ENCODE peak calls at places on chromosome 15, in seven cellular contexts. One of them, this sample, is unnamed.

GRCh38 chr15:91882858-91883586 is 29.5 kb downstream of the SLCO3A1 start:
- DNase-seq in thyroid gland: no peak
- DNase-seq in IMR-90: peak; percentile 60
- DNase-seq in K562: no peak
- DNase-seq in esophagus squamous epithelium: no peak
- DNase-seq in A549: no peak
- DNase-seq in sigmoid colon: no peak
- DNase-seq in this sample: peak; percentile 74

GRCh38 chr15:90883971-90884718 is at the start of gene FES:
- DNase-seq in thyroid gland: peak; percentile 67
- DNase-seq in IMR-90: peak; percentile 46
- DNase-seq in K562: no peak
- DNase-seq in esophagus squamous epithelium: no peak
- DNase-seq in A549: no peak
- DNase-seq in sigmoid colon: peak; percentile 86
- DNase-seq in this sample: peak; percentile 86

GRCh38 chr15:101071651-101072050 is 152.5 kb downstream of the LRRK1 start:
- DNase-seq in thyroid gland: no peak
- DNase-seq in IMR-90: no peak
- DNase-seq in K562: no peak
- DNase-seq in esophagus squamous epithelium: no peak
- DNase-seq in A549: no peak
- DNase-seq in sigmoid colon: peak; percentile 54
- DNase-seq in this sample: no peak

GRCh38 chr15:99452728-99453643 is 112.8 kb upstream of the MEF2A start:
- DNase-seq in thyroid gland: peak; percentile 53
- DNase-seq in IMR-90: peak; percentile 18
- DNase-seq in K562: no peak
- DNase-seq in esophagus squamous epithelium: no peak
- DNase-seq in A549: no peak
- DNase-seq in sigmoid colon: peak; percentile 91
- DNase-seq in this sample: peak; percentile 96

GRCh38 chr15:32718082-32718821 is 448 bp downstream of the GREM1 start:
- DNase-seq in thyroid gland: peak; percentile 4
- DNase-seq in IMR-90: no peak
- DNase-seq in K562: no peak
- DNase-seq in esophagus squamous epithelium: no peak
- DNase-seq in A549: peak; percentile 57
- DNase-seq in sigmoid colon: no peak
- DNase-seq in this sample: no peak

GRCh38 chr15:40845511-40846284 is 1.9 kb downstream of the SPINT1 start:
- DNase-seq in thyroid gland: peak; percentile 62
- DNase-seq in IMR-90: no peak
- DNase-seq in K562: no peak
- DNase-seq in esophagus squamous epithelium: no peak
- DNase-seq in A549: no peak
- DNase-seq in sigmoid colon: no peak
- DNase-seq in this sample: no peak

GRCh38 chr15:47603026-47603425 is 114.3 kb upstream of the SEMA6D start:
- DNase-seq in thyroid gland: no peak
- DNase-seq in IMR-90: peak; percentile 55
- DNase-seq in K562: no peak
- DNase-seq in esophagus squamous epithelium: no peak
- DNase-seq in A549: no peak
- DNase-seq in sigmoid colon: no peak
- DNase-seq in this sample: no peak

GRCh38 chr15:32936283-32936918 is 218.6 kb downstream of the GREM1 start:
- DNase-seq in thyroid gland: no peak
- DNase-seq in IMR-90: peak; percentile 37
- DNase-seq in K562: peak; percentile 12
- DNase-seq in esophagus squamous epithelium: no peak
- DNase-seq in A549: peak; percentile 52
- DNase-seq in sigmoid colon: no peak
- DNase-seq in this sample: no peak

GRCh38 chr15:71683401-71684274 is 126.7 kb upstream of the NR2E3 start:
- DNase-seq in thyroid gland: no peak
- DNase-seq in IMR-90: peak; percentile 57
- DNase-seq in K562: no peak
- DNase-seq in esophagus squamous epithelium: no peak
- DNase-seq in A549: no peak
- DNase-seq in sigmoid colon: no peak
- DNase-seq in this sample: no peak

GRCh38 chr15:94198633-94199032 is 32.7 kb upstream of the MCTP2 start:
- DNase-seq in thyroid gland: no peak
- DNase-seq in IMR-90: no peak
- DNase-seq in K562: no peak
- DNase-seq in esophagus squamous epithelium: no peak
- DNase-seq in A549: no peak
- DNase-seq in sigmoid colon: no peak
- DNase-seq in this sample: no peak

GRCh38 chr15:64865998-64866520 is 24.3 kb downstream of the PLEKHO2 start:
- DNase-seq in thyroid gland: no peak
- DNase-seq in IMR-90: peak; percentile 98
- DNase-seq in K562: no peak
- DNase-seq in esophagus squamous epithelium: no peak
- DNase-seq in A549: no peak
- DNase-seq in sigmoid colon: no peak
- DNase-seq in this sample: no peak

DNA sequence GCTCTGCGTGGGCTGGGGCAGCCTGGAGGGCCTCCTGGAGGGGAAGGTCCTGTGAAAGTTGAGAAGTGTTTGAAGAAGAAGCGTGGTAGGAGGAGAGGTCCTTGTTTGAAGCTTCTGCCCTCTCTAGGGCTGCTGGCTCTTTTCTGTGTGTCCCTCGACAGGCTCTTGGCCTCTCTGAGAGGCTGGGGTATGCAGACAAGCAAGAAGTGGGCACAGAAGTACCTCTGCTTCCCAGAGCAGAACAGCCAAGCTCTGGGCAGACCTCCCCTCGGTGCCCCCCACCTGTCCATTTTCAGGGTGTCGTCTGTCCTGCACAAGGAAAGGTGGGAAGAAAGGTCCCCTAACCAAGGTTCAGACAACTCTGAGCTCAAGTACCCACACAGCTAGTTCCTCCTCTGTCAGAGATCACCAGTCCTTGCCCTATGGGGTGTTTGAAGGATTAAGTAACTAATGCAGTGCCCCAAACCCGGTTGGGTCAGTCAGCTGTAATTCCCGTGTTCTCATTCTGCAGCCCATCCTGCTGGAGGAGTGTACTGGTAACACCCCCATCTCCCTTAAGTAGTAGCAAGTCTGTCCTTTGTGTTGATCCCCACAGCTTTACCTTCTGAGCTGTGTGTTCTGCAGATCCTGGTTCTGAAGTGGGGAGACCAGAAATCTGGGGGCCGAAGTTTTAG is 6.3 kb downstream of the CSK start:
- DNase-seq in thyroid gland: no peak
- DNase-seq in IMR-90: no peak
- DNase-seq in K562: no peak
- DNase-seq in esophagus squamous epithelium: no peak
- DNase-seq in A549: no peak
- DNase-seq in sigmoid colon: no peak
- DNase-seq in this sample: no peak
- TF ChIP-seq CTCF in thyroid gland: no peak
- TF ChIP-seq CTCF in IMR-90: no peak
- TF ChIP-seq CTCF in K562: no peak
- TF ChIP-seq CTCF in esophagus squamous epithelium: no peak
- TF ChIP-seq CTCF in A549: no peak
- TF ChIP-seq CTCF in sigmoid colon: no peak
- TF ChIP-seq CTCF in this sample: no peak

GRCh38 chr15:84572231-84572630 is 28.6 kb upstream of the ZSCAN2 start:
- DNase-seq in thyroid gland: no peak
- DNase-seq in IMR-90: no peak
- DNase-seq in K562: no peak
- DNase-seq in esophagus squamous epithelium: no peak
- DNase-seq in A549: no peak
- DNase-seq in sigmoid colon: no peak
- DNase-seq in this sample: no peak

GRCh38 chr15:84575493-84575892 is 25.3 kb upstream of the ZSCAN2 start:
- DNase-seq in thyroid gland: no peak
- DNase-seq in IMR-90: no peak
- DNase-seq in K562: no peak
- DNase-seq in esophagus squamous epithelium: no peak
- DNase-seq in A549: no peak
- DNase-seq in sigmoid colon: no peak
- DNase-seq in this sample: no peak

DNA sequence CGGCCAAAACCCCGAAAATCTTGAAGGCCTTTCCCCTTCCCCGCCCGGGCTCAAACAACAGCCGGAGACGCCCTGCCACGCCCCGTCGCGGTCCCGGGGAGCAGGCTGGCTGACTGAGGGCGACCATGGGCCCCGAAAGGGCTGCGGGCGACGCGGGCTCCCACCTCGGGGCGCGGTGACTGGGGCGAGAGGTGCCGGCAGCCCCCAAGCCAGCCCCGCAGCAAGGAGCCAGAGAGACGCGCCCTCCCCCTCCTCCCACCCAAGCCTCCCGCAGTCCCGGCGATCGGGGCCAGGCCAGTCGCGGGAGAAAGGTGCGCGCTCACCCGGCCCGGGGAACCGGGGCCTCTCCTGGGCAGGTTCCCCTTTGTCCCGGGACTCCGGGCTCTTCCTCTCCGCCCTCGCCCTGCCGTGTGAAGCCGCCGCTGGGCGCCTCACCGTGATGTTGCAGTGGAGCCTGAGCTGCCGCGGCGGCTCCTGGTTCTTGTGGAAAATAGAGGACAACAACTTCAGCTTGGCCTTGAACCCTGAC is 30.6 kb upstream of the ZSCAN2 start:
- DNase-seq in thyroid gland: peak; percentile 55
- DNase-seq in IMR-90: no peak
- DNase-seq in K562: peak; percentile 65
- DNase-seq in esophagus squamous epithelium: no peak
- DNase-seq in A549: peak; percentile 48
- DNase-seq in sigmoid colon: peak; percentile 80
- DNase-seq in this sample: peak; percentile 51
- TF ChIP-seq POLR2A in thyroid gland: no peak
- TF ChIP-seq POLR2A in IMR-90: no peak
- TF ChIP-seq POLR2A in K562: no peak
- TF ChIP-seq POLR2A in esophagus squamous epithelium: no peak
- TF ChIP-seq POLR2A in A549: peak; percentile 35
- TF ChIP-seq POLR2A in sigmoid colon: no peak
- TF ChIP-seq POLR2A in this sample: no peak

DNA sequence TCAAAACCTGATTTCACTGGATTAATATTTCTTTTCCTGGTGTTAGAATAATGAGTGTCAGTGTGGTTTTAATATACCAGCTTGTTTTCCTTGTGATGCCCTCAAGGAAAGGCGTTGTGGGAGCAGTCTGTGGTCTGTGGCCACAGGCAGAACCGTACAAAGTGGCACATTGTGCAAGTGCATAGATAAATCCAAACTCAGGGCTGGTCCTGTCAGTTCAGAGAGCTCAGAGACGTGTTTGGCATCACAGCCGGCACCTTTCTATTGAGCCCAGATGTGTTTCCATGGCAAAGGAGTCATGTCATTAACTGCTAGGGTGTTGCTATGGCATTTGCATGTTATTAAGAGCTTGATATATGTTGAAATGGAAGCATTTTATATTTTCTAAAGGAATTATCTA is 289.9 kb upstream of the RASGRP1 start:
- DNase-seq in thyroid gland: no peak
- DNase-seq in IMR-90: no peak
- DNase-seq in K562: no peak
- DNase-seq in esophagus squamous epithelium: no peak
- DNase-seq in A549: no peak
- DNase-seq in sigmoid colon: no peak
- DNase-seq in this sample: no peak
- TF ChIP-seq CTCF in thyroid gland: no peak
- TF ChIP-seq CTCF in IMR-90: no peak
- TF ChIP-seq CTCF in K562: no peak
- TF ChIP-seq CTCF in esophagus squamous epithelium: no peak
- TF ChIP-seq CTCF in A549: no peak
- TF ChIP-seq CTCF in sigmoid colon: no peak
- TF ChIP-seq CTCF in this sample: no peak

GRCh38 chr15:34969340-34970097 is at the start of gene AQR:
- DNase-seq in thyroid gland: peak; percentile 96
- DNase-seq in IMR-90: peak; percentile 98
- DNase-seq in K562: peak; percentile 85
- DNase-seq in esophagus squamous epithelium: peak; percentile 83
- DNase-seq in A549: peak; percentile 99
- DNase-seq in sigmoid colon: peak; percentile 98
- DNase-seq in this sample: peak; percentile 95
- TF ChIP-seq POLR2A in thyroid gland: no peak
- TF ChIP-seq POLR2A in IMR-90: peak; percentile 89
- TF ChIP-seq POLR2A in K562: peak; percentile 97
- TF ChIP-seq POLR2A in esophagus squamous epithelium: no peak
- TF ChIP-seq POLR2A in A549: peak; percentile 87
- TF ChIP-seq POLR2A in sigmoid colon: peak; percentile 62
- TF ChIP-seq POLR2A in this sample: no peak

GRCh38 chr15:42156266-42156922 is at the start of gene PLA2G4F:
- DNase-seq in thyroid gland: peak; percentile 92
- DNase-seq in IMR-90: no peak
- DNase-seq in K562: no peak
- DNase-seq in esophagus squamous epithelium: no peak
- DNase-seq in A549: no peak
- DNase-seq in sigmoid colon: no peak
- DNase-seq in this sample: no peak
- TF ChIP-seq CTCF in thyroid gland: no peak
- TF ChIP-seq CTCF in IMR-90: no peak
- TF ChIP-seq CTCF in K562: no peak
- TF ChIP-seq CTCF in esophagus squamous epithelium: no peak
- TF ChIP-seq CTCF in A549: no peak
- TF ChIP-seq CTCF in sigmoid colon: no peak
- TF ChIP-seq CTCF in this sample: no peak

GRCh38 chr15:57578288-57578900 is 13.3 kb upstream of the MYZAP start:
- DNase-seq in thyroid gland: no peak
- DNase-seq in IMR-90: no peak
- DNase-seq in K562: no peak
- DNase-seq in esophagus squamous epithelium: no peak
- DNase-seq in A549: no peak
- DNase-seq in sigmoid colon: no peak
- DNase-seq in this sample: no peak
- TF ChIP-seq POLR2A in thyroid gland: no peak
- TF ChIP-seq POLR2A in IMR-90: no peak
- TF ChIP-seq POLR2A in K562: no peak
- TF ChIP-seq POLR2A in esophagus squamous epithelium: no peak
- TF ChIP-seq POLR2A in A549: no peak
- TF ChIP-seq POLR2A in sigmoid colon: no peak
- TF ChIP-seq POLR2A in this sample: no peak

GRCh38 chr15:27017168-27017809 is 46.3 kb downstream of the GABRG3 start:
- DNase-seq in thyroid gland: peak; percentile 66
- DNase-seq in IMR-90: peak; percentile 58
- DNase-seq in K562: peak; percentile 71
- DNase-seq in esophagus squamous epithelium: no peak
- DNase-seq in A549: peak; percentile 81
- DNase-seq in sigmoid colon: no peak
- DNase-seq in this sample: no peak
- TF ChIP-seq CTCF in thyroid gland: peak; percentile 71
- TF ChIP-seq CTCF in IMR-90: peak; percentile 78
- TF ChIP-seq CTCF in K562: peak; percentile 93
- TF ChIP-seq CTCF in esophagus squamous epithelium: peak; percentile 56
- TF ChIP-seq CTCF in A549: peak; percentile 88
- TF ChIP-seq CTCF in sigmoid colon: no peak
- TF ChIP-seq CTCF in this sample: peak; percentile 25